ENCODE peak calls at places on chromosome 1, in six cellular contexts. K, H, R, P, S and V are unnamed samples.

GRCh38 chr1:67767103-67767502 is 66.2 kb downstream of the GNG12 start:
- ATAC-seq in K (no peak), S (no peak), R (no peak), H (peak), P (no peak), V (peak)

GRCh38 chr1:6511461-6512244 is 20.2 kb upstream of the PLEKHG5 start:
- ATAC-seq in P (no peak), H (no peak), S (peak), R (peak), K (no peak), V (no peak)

GRCh38 chr1:175155936-175156335 is 36.6 kb downstream of the KIAA0040 start:
- ATAC-seq in S (no peak), H (no peak), R (no peak), P (no peak), K (no peak), V (no peak)

GRCh38 chr1:234531181-234532132 is 52.5 kb upstream of the TARBP1 start:
- ATAC-seq in S (peak), R (no peak), K (no peak), P (no peak), H (no peak), V (peak)

GRCh38 chr1:167715653-167716302 is 6.0 kb upstream of the MPZL1 start:
- ATAC-seq in S (no peak), P (no peak), H (no peak), R (peak), K (peak), V (no peak)

GRCh38 chr1:227541796-227542152 is 21.6 kb upstream of the ZNF678 start:
- ATAC-seq in S (no peak), K (no peak), H (no peak), P (peak), R (no peak), V (peak)

GRCh38 chr1:201311356-201312011 is 28.2 kb downstream of the PKP1 start:
- ATAC-seq in K (no peak), P (no peak), R (no peak), H (peak), S (no peak), V (no peak)

GRCh38 chr1:223837206-223837605 is 8.5 kb downstream of the TP53BP2 start:
- ATAC-seq in S (no peak), H (peak), P (no peak), R (peak), K (no peak), V (no peak)

GRCh38 chr1:228500143-228500736 is 13.1 kb downstream of the RNF187 start:
- ATAC-seq in R (no peak), S (no peak), H (peak), P (no peak), K (no peak), V (no peak)

GRCh38 chr1:51969038-51969705 is 21.3 kb downstream of the RAB3B start:
- ATAC-seq in H (no peak), P (no peak), K (no peak), R (no peak), S (peak), V (no peak)

GRCh38 chr1:67612690-67613322 is 72.2 kb upstream of the GADD45A start:
- ATAC-seq in H (no peak), S (no peak), R (peak), K (no peak), P (no peak), V (no peak)

GRCh38 chr1:172254521-172255222 is 165.8 kb upstream of the C1orf105 start:
- ATAC-seq in R (no peak), S (no peak), H (peak), K (peak), P (no peak), V (no peak)

GRCh38 chr1:54804471-54805132 is 3.5 kb upstream of the TTC22 start:
- ATAC-seq in R (no peak), K (no peak), P (no peak), S (no peak), H (peak), V (no peak)

GRCh38 chr1:21296509-21297354 is 6.5 kb upstream of the ECE1 start:
- ATAC-seq in R (no peak), K (no peak), P (no peak), S (no peak), H (no peak), V (no peak)

GRCh38 chr1:101239095-101240040 is 2.5 kb downstream of the S1PR1 start:
- ATAC-seq in H (no peak), P (no peak), K (no peak), S (no peak), R (no peak), V (no peak)

GRCh38 chr1:66261370-66261769 is 272.6 kb upstream of the SGIP1 start:
- ATAC-seq in R (no peak), K (no peak), H (no peak), S (no peak), P (no peak), V (no peak)

GRCh38 chr1:185305419-185305818 is 11.6 kb downstream of the IVNS1ABP start:
- ATAC-seq in S (peak), R (no peak), P (no peak), H (no peak), K (no peak), V (no peak)

GRCh38 chr1:160577661-160578060 is 1.6 kb downstream of the CD84 start:
- ATAC-seq in S (no peak), H (peak), P (no peak), K (no peak), R (no peak), V (no peak)

GRCh38 chr1:95990033-95990432 is 731.6 kb upstream of the PTBP2 start:
- ATAC-seq in P (no peak), R (no peak), H (no peak), K (no peak), S (no peak), V (no peak)

GRCh38 chr1:95983831-95984230 is 737.8 kb upstream of the PTBP2 start:
- ATAC-seq in S (no peak), P (no peak), H (no peak), K (no peak), R (no peak), V (no peak)

GRCh38 chr1:95982706-95983105 is 738.9 kb upstream of the PTBP2 start:
- ATAC-seq in H (no peak), P (no peak), K (no peak), S (no peak), R (no peak), V (no peak)

GRCh38 chr1:95984975-95985374 is 736.6 kb upstream of the PTBP2 start:
- ATAC-seq in H (no peak), K (no peak), P (no peak), S (no peak), R (no peak), V (no peak)
- TF ChIP-seq POLR2AphosphoS5 in H (no peak), K (no peak), P (no peak), S (no peak), R (no peak), V (no peak)

DNA sequence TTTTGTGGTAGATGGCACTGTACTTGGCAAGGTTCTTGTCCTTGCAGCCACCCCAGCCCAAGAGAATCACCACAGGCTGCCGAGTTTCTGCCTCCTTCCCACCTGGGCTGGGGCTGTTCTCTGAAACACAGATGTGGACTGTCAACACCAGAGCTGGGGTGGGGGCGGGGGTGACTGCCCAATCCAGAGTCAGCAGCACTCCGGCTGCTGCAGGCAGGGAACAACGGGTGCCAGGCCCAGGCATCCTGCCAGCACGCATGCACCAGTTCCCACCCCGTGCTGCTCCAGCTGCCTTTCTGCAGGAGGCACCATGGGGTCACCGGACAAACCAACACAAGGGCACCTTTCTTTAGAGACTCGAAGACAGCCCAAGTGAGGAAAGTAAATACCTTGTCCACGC is 14.1 kb downstream of the TMEM53 start:
- ATAC-seq in R (no peak), S (no peak), P (no peak), K (no peak), H (no peak), V (peak)
- TF ChIP-seq POLR2AphosphoS5 in R (no peak), S (no peak), P (no peak), K (no peak), H (no peak), V (no peak)

GRCh38 chr1:28735961-28736449 is 735 bp upstream of the YTHDF2 start:
- ATAC-seq in P (no peak), K (no peak), S (no peak), R (no peak), H (no peak), V (no peak)

GRCh38 chr1:28736450-28737244 is at the start of gene YTHDF2:
- ATAC-seq in K (peak), H (peak), R (peak), S (peak), P (peak), V (peak)

GRCh38 chr1:28740118-28740517 is 3.4 kb downstream of the YTHDF2 start:
- ATAC-seq in K (no peak), S (no peak), H (no peak), P (no peak), R (no peak), V (no peak)

GRCh38 chr1:28737245-28738137 is 751 bp downstream of the YTHDF2 start:
- ATAC-seq in R (peak), K (peak), P (no peak), H (peak), S (peak), V (no peak)
- TF ChIP-seq POLR2AphosphoS5 in R (no peak), K (no peak), P (no peak), H (no peak), S (peak), V (no peak)

GRCh38 chr1:168888418-168888817 is 159.4 kb upstream of the DPT start:
- ATAC-seq in P (no peak), S (no peak), K (no peak), R (no peak), H (no peak), V (no peak)

GRCh38 chr1:168897249-168897648 is 168.2 kb upstream of the DPT start:
- ATAC-seq in S (no peak), P (no peak), R (no peak), H (no peak), K (no peak), V (no peak)

GRCh38 chr1:168892945-168893344 is 163.9 kb upstream of the DPT start:
- ATAC-seq in K (no peak), P (peak), H (no peak), R (no peak), S (no peak), V (peak)

GRCh38 chr1:168894397-168894796 is 165.4 kb upstream of the DPT start:
- ATAC-seq in K (no peak), R (no peak), S (no peak), P (no peak), H (no peak), V (no peak)

GRCh38 chr1:168893359-168893791 is 164.4 kb upstream of the DPT start:
- ATAC-seq in H (no peak), K (no peak), R (no peak), S (no peak), P (peak), V (peak)
- TF ChIP-seq POLR2AphosphoS5 in H (no peak), K (no peak), R (no peak), S (no peak), P (no peak), V (peak)

DNA sequence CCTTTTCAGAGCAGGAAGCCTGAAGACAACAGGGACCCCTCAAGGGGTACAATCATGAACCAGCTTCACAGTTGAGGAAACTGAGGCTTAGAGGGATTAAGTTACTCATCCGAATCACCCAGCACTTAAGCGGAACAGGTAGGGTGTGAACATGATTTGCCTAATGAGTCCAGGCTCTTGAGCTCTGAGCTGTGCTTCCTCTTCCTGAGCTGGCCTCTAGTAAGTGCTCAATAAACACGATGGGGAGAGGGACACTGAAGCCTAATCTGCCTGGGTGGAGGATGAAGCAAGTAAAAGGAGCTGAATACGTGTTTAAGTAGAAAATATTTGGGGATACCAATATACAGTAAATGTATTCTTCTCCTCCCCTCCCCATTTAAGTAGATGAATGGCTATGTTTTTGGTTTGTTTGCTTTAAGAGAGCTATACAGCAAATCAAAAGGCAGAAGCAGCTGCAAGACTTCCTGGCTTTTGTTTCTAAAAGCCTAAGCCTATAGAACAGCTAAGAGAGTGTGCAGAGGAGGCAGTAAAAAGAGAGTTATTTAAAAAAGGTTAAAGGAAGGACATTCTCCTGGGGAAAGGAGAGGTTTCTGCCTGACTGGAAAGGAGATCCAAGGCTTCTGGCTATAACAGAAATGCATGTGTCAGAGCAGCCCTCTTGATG is 20.5 kb downstream of the STPG1 start:
- ATAC-seq in P (no peak), R (no peak), S (no peak), K (no peak), H (peak), V (no peak)
- TF ChIP-seq POLR2AphosphoS5 in P (no peak), R (no peak), S (no peak), K (no peak), H (no peak), V (no peak)